ENCODE peak calls at places on chromosomes 13 and 19, in six cellular contexts. I is astrocyte, Z is B cell, V is esophagus squamous epithelium, Y is activated B cell treated with CpG ODN at 0.5 μM for 24 hours, D is Caco-2. Q is an unnamed sample.

GRCh38 chr19:51749979-51750378 is 1.7 kb downstream of the FPR1 start:
- DNase-seq in I (peak), Z (no peak), V (no peak), Y (no peak), D (no peak), Q (no peak)

GRCh38 chr13:73521970-73522549 is 463.3 kb downstream of the KLF5 start:
- DNase-seq in I (peak), Z (no peak), V (no peak), Y (no peak), D (no peak), Q (no peak)

GRCh38 chr19:57465680-57466381 is 8.9 kb upstream of the VN1R1 start:
- DNase-seq in I (no peak), Z (no peak), V (no peak), Y (no peak), D (peak), Q (no peak)

GRCh38 chr13:73040968-73041580 is 17.7 kb upstream of the KLF5 start:
- DNase-seq in I (no peak), Z (no peak), V (no peak), Y (no peak), D (peak), Q (no peak)

GRCh38 chr13:113002206-113002821 is 33.3 kb downstream of the MCF2L start:
- DNase-seq in I (no peak), Z (no peak), V (no peak), Y (no peak), D (peak), Q (no peak)

GRCh38 chr13:23433171-23434153 is at the start of gene SACS:
- DNase-seq in I (peak), Z (no peak), V (no peak), Y (no peak), D (no peak), Q (no peak)

GRCh38 chr13:42702726-42703125 is 78.7 kb upstream of the FAM216B start:
- DNase-seq in I (peak), Z (no peak), V (no peak), Y (no peak), D (no peak), Q (no peak)

GRCh38 chr13:33721719-33722118 is 96.2 kb upstream of the RFC3 start:
- DNase-seq in I (peak), Z (no peak), V (no peak), Y (no peak), D (no peak), Q (no peak)

GRCh38 chr13:85772379-85772778 is 26.8 kb downstream of the SLITRK6 start:
- DNase-seq in I (peak), Z (no peak), V (no peak), Y (no peak), D (no peak), Q (no peak)

GRCh38 chr13:98576215-98576945 is 527 bp downstream of the STK24 start:
- DNase-seq in I (no peak), Z (peak), V (no peak), Y (peak), D (no peak), Q (peak)

GRCh38 chr13:78689011-78689410 is 30.1 kb upstream of the OBI1 start:
- DNase-seq in I (no peak), Z (no peak), V (no peak), Y (no peak), D (no peak), Q (no peak)
- TF ChIP-seq CTCF in I (peak), Z (no peak), V (no peak), Y (no peak), D (peak), Q (no peak)

GRCh38 chr19:48970923-48971395 is 5.8 kb downstream of the FTL start:
- DNase-seq in I (no peak), Z (peak), V (no peak), Y (peak), D (peak), Q (peak)
- TF ChIP-seq CTCF in I (peak), Z (peak), V (peak), Y (peak), D (peak), Q (peak)

DNA sequence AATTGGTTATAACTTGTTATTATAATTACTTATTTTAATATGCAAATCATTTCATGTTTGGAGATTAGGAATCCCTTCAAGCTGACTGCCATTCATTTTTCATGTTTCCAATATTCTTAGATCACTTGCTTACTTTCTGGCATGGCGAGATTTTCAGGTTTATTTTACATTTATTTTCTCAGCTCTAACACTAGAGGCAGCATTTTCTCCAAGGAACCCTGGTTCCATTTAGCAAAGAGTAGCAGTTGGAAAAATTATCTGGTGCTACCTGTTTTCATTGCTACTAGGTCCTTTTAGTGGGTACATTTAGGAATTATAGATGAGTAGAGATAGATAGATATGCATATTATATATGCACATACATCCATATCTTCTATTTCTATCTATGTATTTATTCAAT is 90.9 kb upstream of the TRPC4 start:
- DNase-seq in I (no peak), Z (no peak), V (no peak), Y (no peak), D (no peak), Q (no peak)
- TF ChIP-seq CTCF in I (peak), Z (no peak), V (no peak), Y (no peak), D (peak), Q (no peak)

GRCh38 chr19:47022541-47023447 is 3.2 kb downstream of the NPAS1 start:
- DNase-seq in I (no peak), Z (no peak), V (no peak), Y (no peak), D (no peak), Q (no peak)
- TF ChIP-seq CTCF in I (no peak), Z (no peak), V (no peak), Y (no peak), D (no peak), Q (no peak)

DNA sequence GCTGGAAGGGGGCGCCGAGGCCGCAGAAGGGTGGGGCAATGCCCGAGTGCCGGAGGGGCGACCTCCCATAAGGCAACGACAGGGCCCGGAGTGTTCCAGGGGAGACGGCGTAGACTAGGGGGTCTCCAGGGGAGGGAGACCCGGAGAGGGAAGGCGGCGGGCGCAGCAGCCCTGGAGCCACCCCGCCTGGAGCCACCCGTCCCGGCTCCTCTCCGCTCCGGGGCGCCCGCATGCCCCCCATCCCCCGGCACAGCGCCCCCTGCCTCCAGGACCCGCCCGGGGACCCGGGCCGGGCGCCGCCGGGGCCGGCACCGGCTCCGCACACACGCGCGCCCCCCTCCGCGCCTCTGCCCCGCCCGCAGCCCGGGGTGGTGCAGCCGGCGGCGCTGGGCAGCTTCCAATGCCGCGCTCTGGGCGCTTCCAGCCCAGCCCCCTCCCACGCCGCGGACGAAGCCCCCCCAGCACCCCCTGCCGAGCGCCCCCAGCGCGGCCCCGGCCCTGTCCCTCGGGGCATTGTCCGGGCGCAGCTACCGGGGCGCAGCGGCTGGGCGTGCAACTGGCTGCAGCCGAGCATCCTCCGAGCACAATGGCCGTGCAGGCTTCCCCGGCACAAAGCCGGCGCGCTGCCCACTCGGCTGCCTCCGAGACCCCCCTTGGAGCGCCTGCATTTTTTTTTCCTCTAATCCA is 519 bp downstream of the PTPRS start:
- DNase-seq in I (no peak), Z (peak), V (no peak), Y (no peak), D (no peak), Q (no peak)
- TF ChIP-seq CTCF in I (no peak), Z (no peak), V (no peak), Y (no peak), D (peak), Q (no peak)

GRCh38 chr19:36378625-36379509 is at the start of gene ZFP14:
- DNase-seq in I (peak), Z (peak), V (peak), Y (peak), D (peak), Q (peak)
- TF ChIP-seq CTCF in I (peak), Z (peak), V (no peak), Y (no peak), D (peak), Q (no peak)